ENCODE peak calls at places on chromosomes 11 and 22, in nine cellular contexts. L, W, N, J, R, U, V, F and Q are unnamed samples.

GRCh38 chr11:97943493-97943892 is 1077.3 kb upstream of the CNTN5 start:
- DNase-seq in L (no peak), W (no peak), N (no peak), J (no peak), R (no peak), U (no peak), V (no peak), F (no peak), Q (no peak)

GRCh38 chr22:36762687-36763260 is 13.1 kb downstream of the IFT27 start:
- DNase-seq in L (no peak), W (no peak), N (no peak), J (no peak), R (no peak), U (peak), V (no peak), F (no peak), Q (no peak)

GRCh38 chr22:23984430-23984829 is 4.5 kb downstream of the GSTT2 start:
- DNase-seq in L (peak), W (peak), N (no peak), J (peak), R (no peak), U (peak), V (no peak), F (no peak), Q (no peak)

GRCh38 chr11:105793092-105793491 is 183.2 kb downstream of the GRIA4 start:
- DNase-seq in L (no peak), W (no peak), N (no peak), J (no peak), R (no peak), U (no peak), V (no peak), F (no peak), Q (no peak)

GRCh38 chr11:94794287-94795168 is 26.4 kb downstream of the AMOTL1 start:
- DNase-seq in L (no peak), W (peak), N (no peak), J (no peak), R (peak), U (peak), V (no peak), F (no peak), Q (peak)

GRCh38 chr11:109547356-109548027 is 125.5 kb downstream of the C11orf87 start:
- DNase-seq in L (no peak), W (no peak), N (no peak), J (no peak), R (peak), U (peak), V (no peak), F (no peak), Q (peak)

GRCh38 chr11:97743205-97743742 is 1277.5 kb upstream of the CNTN5 start:
- DNase-seq in L (no peak), W (peak), N (no peak), J (no peak), R (no peak), U (peak), V (no peak), F (no peak), Q (no peak)

GRCh38 chr11:71182791-71183556 is 69.4 kb downstream of the SHANK2 start:
- DNase-seq in L (no peak), W (no peak), N (no peak), J (peak), R (no peak), U (no peak), V (no peak), F (no peak), Q (no peak)

GRCh38 chr22:21082248-21082647 is 36.5 kb downstream of the LRRC74B start:
- DNase-seq in L (no peak), W (no peak), N (no peak), J (no peak), R (no peak), U (no peak), V (no peak), F (no peak), Q (no peak)

GRCh38 chr11:9916480-9916879 is 252.6 kb downstream of the SWAP70 start:
- DNase-seq in L (no peak), W (no peak), N (no peak), J (no peak), R (no peak), U (no peak), V (no peak), F (no peak), Q (no peak)

GRCh38 chr11:75874942-75875341 is 59.9 kb downstream of the UVRAG start:
- DNase-seq in L (no peak), W (no peak), N (no peak), J (no peak), R (no peak), U (no peak), V (no peak), F (no peak), Q (no peak)

GRCh38 chr11:58286249-58286648 is 18.2 kb upstream of the OR10W1 start:
- DNase-seq in L (no peak), W (peak), N (no peak), J (peak), R (no peak), U (peak), V (no peak), F (no peak), Q (peak)

GRCh38 chr11:29507381-29507780 is 509.4 kb downstream of the KCNA4 start:
- DNase-seq in L (no peak), W (no peak), N (no peak), J (no peak), R (no peak), U (no peak), V (no peak), F (no peak), Q (peak)

GRCh38 chr22:21582801-21583740 is 15.6 kb downstream of the UBE2L3 start:
- DNase-seq in L (no peak), W (no peak), N (no peak), J (no peak), R (no peak), U (no peak), V (no peak), F (no peak), Q (no peak)

GRCh38 chr11:2581931-2582435 is 117.8 kb downstream of the KCNQ1OT1 start:
- DNase-seq in L (no peak), W (no peak), N (no peak), J (no peak), R (no peak), U (no peak), V (no peak), F (no peak), Q (no peak)

GRCh38 chr22:37259540-37260029 is 15.5 kb upstream of the RAC2 start:
- DNase-seq in L (no peak), W (peak), N (no peak), J (no peak), R (no peak), U (peak), V (no peak), F (no peak), Q (peak)

GRCh38 chr11:63369971-63370588 is 495 bp downstream of the SLC22A9 start:
- DNase-seq in L (no peak), W (no peak), N (no peak), J (no peak), R (no peak), U (no peak), V (no peak), F (no peak), Q (no peak)

GRCh38 chr11:133811850-133812685 is 33.2 kb downstream of the SPATA19 start:
- DNase-seq in L (no peak), W (no peak), N (no peak), J (no peak), R (no peak), U (no peak), V (no peak), F (no peak), Q (no peak)

GRCh38 chr11:46693597-46694012 is 6.8 kb downstream of the ARHGAP1 start:
- DNase-seq in L (no peak), W (no peak), N (no peak), J (no peak), R (peak), U (no peak), V (no peak), F (no peak), Q (no peak)

GRCh38 chr11:3109921-3110706 is 52.9 kb upstream of the CARS1 start:
- DNase-seq in L (no peak), W (peak), N (no peak), J (peak), R (no peak), U (peak), V (peak), F (no peak), Q (no peak)

GRCh38 chr11:128764617-128765095 is 70.8 kb downstream of the FLI1 start:
- DNase-seq in L (no peak), W (no peak), N (no peak), J (peak), R (no peak), U (no peak), V (no peak), F (no peak), Q (no peak)

GRCh38 chr11:48085688-48086087 is 105.3 kb downstream of the PTPRJ start:
- DNase-seq in L (no peak), W (no peak), N (no peak), J (no peak), R (no peak), U (no peak), V (no peak), F (no peak), Q (no peak)

GRCh38 chr11:78310500-78310909 is 107.1 kb downstream of the GAB2 start:
- DNase-seq in L (no peak), W (no peak), N (no peak), J (no peak), R (no peak), U (peak), V (no peak), F (no peak), Q (peak)

GRCh38 chr22:22164541-22165272 is 79.9 kb upstream of the VPREB1 start:
- DNase-seq in L (no peak), W (no peak), N (no peak), J (no peak), R (no peak), U (no peak), V (no peak), F (no peak), Q (no peak)

GRCh38 chr11:9573775-9574555 is 495 bp downstream of the WEE1 start:
- DNase-seq in L (no peak), W (no peak), N (no peak), J (no peak), R (no peak), U (no peak), V (peak), F (peak), Q (no peak)

GRCh38 chr11:63572026-63572688 is 9.0 kb upstream of the PLAAT2 start:
- DNase-seq in L (no peak), W (peak), N (no peak), J (no peak), R (no peak), U (no peak), V (no peak), F (no peak), Q (no peak)

GRCh38 chr11:1943576-1943975 is 3.6 kb upstream of the MRPL23 start:
- DNase-seq in L (no peak), W (no peak), N (no peak), J (no peak), R (no peak), U (no peak), V (no peak), F (no peak), Q (no peak)

GRCh38 chr11:34105957-34106504 is 602 bp downstream of the NAT10 start:
- DNase-seq in L (no peak), W (peak), N (no peak), J (no peak), R (no peak), U (peak), V (no peak), F (no peak), Q (no peak)